ENCODE peak calls at places on chromosome 16, in seven cellular contexts. N, Z, W, D, Y, C and T are unnamed samples.

GRCh38 chr16:11131706-11132105 is 124.3 kb downstream of the SOCS1 start:
- DNase-seq in D (peak; percentile 36), N (no peak), Y (no peak), C (no peak), Z (no peak), W (peak; percentile 73), T (no peak)

GRCh38 chr16:85444879-85445778 is 168.0 kb upstream of the GSE1 start:
- DNase-seq in W (no peak), N (no peak), Z (no peak), Y (peak; percentile 62), D (peak; percentile 87), C (no peak), T (peak; percentile 61)

GRCh38 chr16:3266873-3267537 is 10.6 kb upstream of the MEFV start:
- DNase-seq in Y (no peak), Z (no peak), W (no peak), C (no peak), N (peak; percentile 61), D (peak; percentile 67), T (no peak)

GRCh38 chr16:14325921-14326401 is 254.8 kb downstream of the MRTFB start:
- DNase-seq in D (peak; percentile 63), N (no peak), W (no peak), C (no peak), Y (no peak), Z (no peak), T (no peak)

GRCh38 chr16:89691231-89691985 is 4.9 kb downstream of the CDK10 start:
- DNase-seq in Y (no peak), Z (no peak), C (no peak), N (no peak), D (peak; percentile 12), W (no peak), T (no peak)

GRCh38 chr16:88538366-88539060 is 31.7 kb upstream of the ZC3H18 start:
- DNase-seq in W (no peak), N (no peak), Y (no peak), Z (no peak), D (no peak), C (no peak), T (no peak)

GRCh38 chr16:84158455-84158854 is 13.3 kb downstream of the DNAAF1 start:
- DNase-seq in W (no peak), C (no peak), Z (no peak), N (no peak), Y (no peak), D (no peak), T (no peak)

GRCh38 chr16:73433493-73434307 is 385.8 kb upstream of the ZFHX3 start:
- DNase-seq in W (no peak), Y (no peak), D (no peak), N (no peak), Z (peak; percentile 22), C (no peak), T (no peak)

GRCh38 chr16:53901396-53901795 is 197.4 kb downstream of the FTO start:
- DNase-seq in C (no peak), N (no peak), W (no peak), D (no peak), Y (no peak), Z (no peak), T (no peak)

GRCh38 chr16:53045554-53046250 is 7.0 kb downstream of the CHD9NB start:
- DNase-seq in C (no peak), W (peak; percentile 35), D (no peak), Y (no peak), Z (no peak), N (no peak), T (peak; percentile 50)

GRCh38 chr16:67150833-67151396 is at the start of gene B3GNT9:
- DNase-seq in N (peak; percentile 65), C (peak; percentile 47), W (peak; percentile 91), D (peak; percentile 92), Y (peak; percentile 81), Z (peak; percentile 93), T (peak; percentile 72)

GRCh38 chr16:12146966-12147365 is 170.4 kb downstream of the SNX29 start:
- DNase-seq in Y (no peak), C (no peak), N (no peak), W (no peak), D (no peak), Z (no peak), T (no peak)

GRCh38 chr16:12142157-12142556 is 165.6 kb downstream of the SNX29 start:
- DNase-seq in Y (no peak), N (no peak), Z (no peak), C (no peak), W (no peak), D (no peak), T (no peak)

GRCh38 chr16:12145918-12146317 is 169.4 kb downstream of the SNX29 start:
- DNase-seq in D (no peak), C (no peak), W (no peak), Z (no peak), N (no peak), Y (no peak), T (no peak)

GRCh38 chr16:12143776-12144175 is 167.2 kb downstream of the SNX29 start:
- DNase-seq in W (no peak), N (no peak), C (no peak), Y (no peak), D (no peak), Z (no peak), T (no peak)

GRCh38 chr16:12144355-12144754 is 167.8 kb downstream of the SNX29 start:
- DNase-seq in N (no peak), Y (no peak), Z (no peak), D (no peak), C (no peak), W (no peak), T (no peak)
- TF ChIP-seq EP300 in N (no peak), Y (no peak), Z (no peak), D (no peak), C (no peak), W (no peak), T (no peak)

DNA sequence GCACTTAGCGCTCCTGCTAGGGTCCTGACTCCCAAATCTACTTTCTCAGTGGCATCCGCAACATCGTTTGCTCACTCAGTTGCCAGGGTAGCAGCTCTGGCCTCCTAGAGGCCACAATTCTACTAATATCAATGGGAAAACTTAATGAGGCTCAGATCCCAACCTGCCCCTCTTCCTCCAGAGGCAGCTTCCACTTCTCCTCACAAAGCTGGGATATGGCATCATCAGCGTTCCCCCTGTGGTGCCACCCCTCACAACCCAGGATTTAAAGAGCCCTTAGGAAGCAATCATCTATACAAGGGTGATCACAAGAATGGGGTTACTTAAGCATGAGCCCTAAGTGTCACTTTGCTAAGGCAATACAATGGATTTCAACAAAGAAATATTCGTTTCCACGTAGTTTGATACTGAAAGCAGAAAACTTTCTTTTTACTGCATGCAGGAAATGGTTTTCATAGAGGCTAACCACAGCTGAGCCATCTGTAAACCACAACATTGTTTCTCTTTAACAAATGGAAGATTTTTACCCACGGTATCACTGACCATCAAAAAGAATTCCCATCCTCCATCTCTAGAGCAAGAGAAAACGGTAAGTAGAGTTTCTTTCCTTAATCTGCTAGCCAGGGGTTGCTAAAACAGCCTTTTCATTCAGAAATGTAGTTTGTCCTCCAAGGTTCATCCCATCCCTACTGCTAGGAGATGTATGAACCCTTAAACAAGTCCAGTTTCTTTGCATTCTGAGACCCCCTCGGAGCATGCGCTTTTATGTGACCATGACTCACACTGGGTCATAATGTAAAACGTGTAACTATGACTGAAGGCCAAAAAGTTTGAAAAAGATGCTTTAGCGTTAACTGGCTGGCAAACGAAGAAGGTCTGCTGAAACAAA is 68.3 kb upstream of the BCAR1 start:
- DNase-seq in D (no peak), W (no peak), N (no peak), C (no peak), Y (no peak), Z (no peak), T (no peak)
- TF ChIP-seq EP300 in D (peak; percentile 75), W (no peak), N (no peak), C (no peak), Y (no peak), Z (no peak), T (no peak)

GRCh38 chr16:56910654-56911539 is 21.0 kb upstream of the HERPUD1 start:
- DNase-seq in C (no peak), D (no peak), Y (no peak), N (no peak), Z (no peak), W (no peak), T (peak; percentile 67)

GRCh38 chr16:56909484-56910113 is 22.3 kb upstream of the HERPUD1 start:
- DNase-seq in W (no peak), C (no peak), Y (no peak), Z (no peak), D (peak; percentile 49), N (no peak), T (no peak)

GRCh38 chr16:56912746-56913703 is 18.9 kb upstream of the HERPUD1 start:
- DNase-seq in N (no peak), C (no peak), Z (no peak), W (peak; percentile 62), Y (no peak), D (no peak), T (peak; percentile 43)

GRCh38 chr16:56910114-56910511 is 21.8 kb upstream of the HERPUD1 start:
- DNase-seq in N (no peak), Z (no peak), C (no peak), Y (no peak), D (no peak), W (no peak), T (no peak)

DNA sequence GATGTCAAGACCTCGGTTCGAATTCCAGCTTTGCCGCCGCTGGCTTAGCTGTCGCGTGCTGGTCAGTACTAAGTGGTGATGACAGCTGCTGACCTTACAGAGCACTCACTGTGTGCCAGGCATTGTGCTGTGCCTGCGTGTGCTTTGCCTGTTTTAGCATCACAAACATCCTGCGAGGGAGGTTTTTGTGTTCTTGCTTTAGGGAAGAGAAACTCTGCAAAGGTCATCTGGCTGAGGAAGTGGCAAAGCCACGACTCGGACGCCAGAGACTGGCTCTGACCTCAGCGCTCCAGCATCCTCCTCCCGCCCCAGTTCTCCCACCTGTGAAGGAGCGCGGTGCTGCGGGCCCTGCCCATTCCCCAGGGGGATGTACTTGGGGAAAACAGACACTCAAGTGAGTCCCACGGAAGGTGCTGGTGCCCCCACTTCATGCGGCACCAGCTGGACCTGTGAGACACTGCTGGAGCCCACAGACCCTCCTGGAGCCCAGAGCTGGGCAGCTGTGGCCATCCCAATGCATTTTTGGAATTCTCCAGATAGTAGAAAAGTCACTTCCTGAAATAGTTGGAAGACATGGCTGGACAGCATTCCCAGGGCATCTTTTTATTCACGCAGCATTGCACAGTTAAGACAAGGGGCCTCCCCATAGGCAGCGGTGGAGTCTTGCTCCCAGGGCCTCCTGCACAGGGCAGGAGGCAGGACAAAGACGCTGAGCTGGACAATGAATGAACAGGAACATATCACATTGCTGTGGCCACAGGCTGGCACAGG is 20.0 kb upstream of the HERPUD1 start:
- DNase-seq in C (no peak), Y (no peak), Z (peak; percentile 76), D (no peak), N (no peak), W (peak; percentile 76), T (peak; percentile 74)
- TF ChIP-seq EP300 in C (peak; percentile 78), Y (no peak), Z (no peak), D (no peak), N (no peak), W (peak; percentile 56), T (peak; percentile 74)

DNA sequence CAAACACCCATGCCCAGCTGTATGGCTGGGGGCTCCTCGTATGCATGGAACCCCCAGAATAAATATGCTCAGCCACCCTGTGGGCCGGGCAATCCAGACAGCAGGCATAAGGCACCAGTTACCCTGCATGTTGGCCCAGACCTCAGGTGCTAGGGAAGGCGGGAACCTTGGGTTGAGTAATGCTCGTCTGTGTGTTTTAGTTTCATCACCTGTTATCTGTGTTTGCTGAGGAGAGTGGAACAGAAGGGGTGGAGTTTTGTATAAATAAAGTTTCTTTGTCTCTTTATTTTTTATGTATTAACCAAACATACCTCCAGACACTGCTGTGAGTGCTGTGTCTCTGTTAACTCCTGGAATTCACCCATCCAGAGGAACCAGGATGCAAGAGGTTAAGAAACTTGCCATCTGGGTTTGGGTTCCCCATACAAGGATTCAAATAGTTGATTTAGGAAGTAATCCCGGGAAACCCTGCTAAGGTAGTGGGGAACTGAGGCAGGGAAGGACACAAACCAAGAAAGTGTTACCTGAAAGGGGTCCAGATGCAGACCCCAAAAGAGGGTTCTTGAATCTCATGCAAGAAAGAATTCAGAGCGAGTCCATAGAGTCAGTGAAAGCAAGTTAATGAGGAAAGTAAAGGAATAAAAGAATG is 37.4 kb upstream of the IL21R start:
- DNase-seq in N (peak; percentile 84), D (no peak), Z (no peak), Y (no peak), C (no peak), W (no peak), T (peak; percentile 42)
- TF ChIP-seq EP300 in N (peak; percentile 24), D (no peak), Z (no peak), Y (no peak), C (no peak), W (no peak), T (no peak)